ENCODE peak calls at places on chromosomes 1 and 21, in six cellular contexts. L is naive thymus-derived CD8-positive, alpha-beta T cell; R is Jurkat, Clone E6-1; C is NCI-H1105; Q is heart left ventricle; M is astrocyte of the spinal cord. D is an unnamed sample.
A peak's percentile ranks its signal among the peaks of the same experiment; 100 is the strongest.

GRCh38 chr1:162144853-162145252 is 75.4 kb downstream of the NOS1AP start:
- DNase-seq in L (no peak), R (no peak), C (no peak), Q (no peak), M (no peak), D (no peak)

GRCh38 chr1:199821029-199821779 is 206.3 kb upstream of the NR5A2 start:
- DNase-seq in L (no peak), M (no peak), C (peak; percentile 87), R (no peak), Q (no peak), D (no peak)

GRCh38 chr1:58809327-58810040 is 25.6 kb upstream of the JUN start:
- DNase-seq in C (no peak), Q (no peak), L (no peak), R (no peak), M (peak; percentile 29), D (no peak)

GRCh38 chr1:94755675-94756074 is 64.5 kb upstream of the SLC44A3 start:
- DNase-seq in R (peak; percentile 79), Q (peak; percentile 24), M (peak; percentile 97), L (no peak), C (no peak), D (peak; percentile 69)

GRCh38 chr1:54499097-54500029 is 48.7 kb upstream of the ACOT11 start:
- DNase-seq in C (peak; percentile 65), R (peak; percentile 73), M (peak; percentile 51), Q (no peak), L (peak; percentile 54), D (peak; percentile 75)

GRCh38 chr1:157766792-157767191 is 10.1 kb downstream of the FCRL2 start:
- DNase-seq in R (no peak), M (no peak), C (no peak), Q (no peak), L (no peak), D (no peak)

GRCh38 chr21:33112151-33112550 is 42.2 kb downstream of the OLIG1 start:
- DNase-seq in C (no peak), M (no peak), L (no peak), R (no peak), Q (no peak), D (no peak)

GRCh38 chr1:36099681-36100341 is 11.1 kb downstream of the ADPRS start:
- DNase-seq in L (peak; percentile 75), C (peak; percentile 48), M (peak; percentile 76), Q (peak; percentile 75), R (peak; percentile 49), D (peak; percentile 80)

GRCh38 chr1:2783435-2784397 is 17.8 kb downstream of the TTC34 start:
- DNase-seq in Q (no peak), R (no peak), M (no peak), C (no peak), L (no peak), D (no peak)

GRCh38 chr1:24442764-24443163 is 27.2 kb downstream of the NIPAL3 start:
- DNase-seq in M (no peak), Q (no peak), C (no peak), L (no peak), R (no peak), D (no peak)

D was measured in DND-41.